ENCODE peak calls at places on chromosomes 7 and 10, in four cellular contexts. X, K, U and W are unnamed samples.

GRCh38 chr10:127926455-127926854 is 19.6 kb downstream of the PTPRE start:
- DNase-seq in X (no peak), K (no peak), U (no peak), W (no peak)

GRCh38 chr7:122289426-122289825 is 15.1 kb downstream of the FEZF1 start:
- DNase-seq in X (no peak), K (no peak), U (no peak), W (no peak)

GRCh38 chr10:5575482-5576153 is 50.9 kb downstream of the CALML3 start:
- DNase-seq in X (peak; percentile 52), K (no peak), U (no peak), W (no peak)

GRCh38 chr7:149729586-149729982 is 43.8 kb downstream of the ZNF467 start:
- DNase-seq in X (no peak), K (no peak), U (peak; percentile 15), W (no peak)

GRCh38 chr10:131930586-131931330 is 29.9 kb downstream of the PPP2R2D start:
- DNase-seq in X (no peak), K (no peak), U (no peak), W (no peak)

GRCh38 chr7:21902240-21902639 is 43.5 kb downstream of the CDCA7L start:
- DNase-seq in X (peak; percentile 58), K (no peak), U (no peak), W (no peak)

GRCh38 chr10:91579351-91579985 is 53.4 kb downstream of the PPP1R3C start:
- DNase-seq in X (no peak), K (no peak), U (no peak), W (no peak)

GRCh38 chr10:119981826-119982225 is 89.3 kb downstream of the SEC23IP start:
- DNase-seq in X (peak; percentile 62), K (no peak), U (no peak), W (no peak)

GRCh38 chr7:1410992-1411391 is 48.3 kb downstream of the MICALL2 start:
- DNase-seq in X (no peak), K (no peak), U (no peak), W (no peak)

GRCh38 chr10:13961096-13961495 is 369.6 kb downstream of the FRMD4A start:
- DNase-seq in X (no peak), K (no peak), U (no peak), W (no peak)

GRCh38 chr7:140242057-140243031 is 65.6 kb upstream of the KDM7A start:
- DNase-seq in X (no peak), K (peak; percentile 58), U (no peak), W (no peak)

GRCh38 chr10:70589762-70590662 is 12.5 kb downstream of the PRF1 start:
- DNase-seq in X (no peak), K (no peak), U (no peak), W (peak; percentile 1)

GRCh38 chr7:100629117-100629711 is 12.1 kb downstream of the TFR2 start:
- DNase-seq in X (peak; percentile 55), K (peak; percentile 46), U (peak; percentile 85), W (peak; percentile 18)

GRCh38 chr10:15201589-15202300 is 33.3 kb upstream of the NMT2 start:
- DNase-seq in X (peak; percentile 46), K (no peak), U (no peak), W (no peak)

GRCh38 chr10:11245510-11245909 is 227.8 kb downstream of the CELF2 start:
- DNase-seq in X (no peak), K (peak; percentile 89), U (no peak), W (no peak)

GRCh38 chr10:79127151-79127961 is 58.6 kb downstream of the ZMIZ1 start:
- DNase-seq in X (peak; percentile 100), K (no peak), U (peak; percentile 81), W (no peak)

GRCh38 chr7:99733448-99733847 is 1.5 kb downstream of the CYP3A7 start:
- DNase-seq in X (no peak), K (no peak), U (peak; percentile 31), W (peak; percentile 23)

GRCh38 chr7:128938524-128939074 is 872 bp downstream of the IRF5 start:
- DNase-seq in X (no peak), K (peak; percentile 62), U (no peak), W (no peak)

GRCh38 chr7:128405345-128406146 is 4.2 kb downstream of the IMPDH1 start:
- DNase-seq in X (peak; percentile 43), K (peak; percentile 75), U (peak; percentile 51), W (peak; percentile 69)

GRCh38 chr7:117665393-117665792 is 185.6 kb downstream of the CFTR start:
- DNase-seq in X (no peak), K (no peak), U (no peak), W (no peak)

GRCh38 chr10:97718178-97718577 is 4.6 kb downstream of the MARVELD1 start:
- DNase-seq in X (no peak), K (no peak), U (no peak), W (no peak)

GRCh38 chr10:35103887-35104286 is 13.7 kb upstream of the CUL2 start:
- DNase-seq in X (no peak), K (no peak), U (no peak), W (no peak)

GRCh38 chr7:73983437-73984164 is 44.4 kb upstream of the ELN start:
- DNase-seq in X (no peak), K (no peak), U (no peak), W (no peak)

GRCh38 chr10:78830062-78830974 is 238.4 kb upstream of the ZMIZ1 start:
- DNase-seq in X (peak; percentile 99), K (no peak), U (no peak), W (no peak)

GRCh38 chr7:56256108-56256507 is 139.9 kb upstream of the NUPR2 start:
- DNase-seq in X (no peak), K (no peak), U (no peak), W (no peak)

GRCh38 chr7:56250135-56250534 is 133.9 kb upstream of the NUPR2 start:
- DNase-seq in X (no peak), K (no peak), U (no peak), W (no peak)
- H3K27ac ChIP-seq in X (no peak overlapping the region), K (no peak overlapping the region), U (no peak overlapping the region), W (no peak overlapping the region)

DNA sequence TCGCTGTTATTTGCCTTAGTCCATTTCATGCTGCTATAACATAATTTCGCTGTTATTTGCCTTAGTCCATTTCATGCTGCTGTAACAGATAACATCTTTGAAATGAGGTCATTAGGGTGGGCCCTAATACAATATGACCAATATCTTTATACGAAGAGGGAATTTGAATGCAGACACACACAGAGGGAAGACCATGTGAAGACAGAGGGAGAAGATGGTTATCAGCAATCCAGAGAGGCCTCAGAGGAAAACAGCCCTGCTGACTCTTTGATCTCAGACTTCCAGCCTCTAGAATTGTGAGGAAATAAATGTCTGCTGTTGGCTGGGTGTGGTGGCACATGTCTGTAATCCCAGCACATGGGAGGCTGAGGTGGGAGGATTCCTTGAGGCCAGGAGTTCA is 404.9 kb downstream of the TYW1 start:
- DNase-seq in X (no peak), K (no peak), U (no peak), W (no peak)
- H2AFZ ChIP-seq in X (no peak overlapping the region), K (no peak overlapping the region), U (no peak overlapping the region), W (no peak overlapping the region)

DNA sequence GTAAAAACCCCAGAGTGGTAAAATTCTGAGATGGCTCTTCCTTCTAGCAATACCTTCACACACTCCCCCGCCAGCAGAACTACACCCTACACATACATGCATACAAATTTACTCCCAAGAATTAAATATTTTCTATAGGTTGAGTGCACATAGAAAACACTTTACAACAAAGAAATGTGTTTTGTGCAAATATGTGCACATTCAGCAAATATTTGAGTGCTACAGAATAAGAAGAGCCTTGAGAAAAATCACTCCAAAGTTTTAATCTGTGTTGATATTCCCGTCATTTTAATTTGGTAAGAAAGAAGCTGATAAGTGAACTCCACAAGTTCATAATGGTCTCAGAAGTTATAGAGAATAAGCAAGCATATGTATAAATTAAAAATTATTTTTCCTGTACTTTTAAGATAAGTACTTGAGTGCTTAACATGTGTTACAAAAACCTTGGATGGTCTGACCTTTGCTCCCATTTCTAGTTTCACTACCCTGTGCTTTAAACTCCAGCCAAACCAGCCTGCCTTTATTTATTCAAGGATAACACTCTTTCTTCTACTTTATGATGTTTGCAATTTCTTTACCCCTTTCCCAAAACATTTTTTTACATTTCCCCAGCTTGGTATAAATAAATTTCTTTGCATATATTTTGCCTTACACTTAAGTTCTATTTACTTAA is 733.5 kb upstream of the LRRTM3 start:
- DNase-seq in X (no peak), K (no peak), U (no peak), W (no peak)
- H3K27ac ChIP-seq in X (no peak overlapping the region), K (no peak overlapping the region), U (no peak overlapping the region), W (no peak overlapping the region)

GRCh38 chr7:150818971-150819370 is 18.4 kb downstream of the TMEM176A start:
- DNase-seq in X (no peak), K (no peak), U (no peak), W (no peak)
- H2AFZ ChIP-seq in X (no peak overlapping the region), K (no peak overlapping the region), U (no peak overlapping the region), W (no peak overlapping the region)

DNA sequence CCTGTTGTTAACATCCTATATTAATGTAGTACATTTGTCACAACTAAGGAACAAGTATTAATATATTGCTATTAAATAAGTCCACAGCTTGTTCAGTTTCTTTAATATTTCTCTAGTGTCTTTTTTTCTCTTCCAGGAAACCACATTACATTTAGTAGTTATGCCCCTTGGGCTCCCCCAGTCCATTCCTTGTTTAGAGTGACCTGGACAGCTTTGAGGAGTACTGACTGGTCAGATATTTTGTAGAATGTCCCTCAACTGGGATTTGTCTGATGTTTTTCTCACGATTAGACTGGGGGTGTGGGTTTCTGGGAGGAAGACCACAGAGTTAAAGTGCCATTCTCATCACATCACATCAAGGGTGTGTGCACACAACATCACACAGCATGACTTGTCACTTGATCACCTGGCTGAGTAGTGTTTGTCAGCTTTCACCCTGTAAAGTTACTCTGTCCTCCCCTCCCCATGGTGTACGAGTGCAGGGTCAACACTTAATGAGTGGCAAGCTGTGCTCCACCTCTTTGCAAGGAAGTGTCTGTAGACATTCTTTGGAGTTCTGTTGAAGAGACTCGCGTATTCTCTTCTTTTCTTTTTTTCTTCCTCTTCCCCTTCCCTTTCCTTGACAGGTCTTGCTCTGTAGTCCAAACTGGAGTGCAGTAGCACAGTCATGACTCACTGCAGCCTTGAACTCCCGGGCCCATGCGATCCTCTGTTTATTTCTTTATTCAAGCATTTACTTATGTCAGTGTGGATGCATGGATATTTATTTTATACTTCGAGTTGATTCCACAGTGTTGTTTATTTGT is 10.2 kb downstream of the LMTK2 start:
- DNase-seq in X (peak; percentile 54), K (no peak), U (no peak), W (no peak)
- H3K27ac ChIP-seq in X (peak overlapping the region; percentile 56), K (no peak overlapping the region), U (no peak overlapping the region), W (no peak overlapping the region)